ENCODE peak calls at places on chromosomes 13 and 19, in ten cellular contexts. M is fibroblast of mammary gland, B is stomach, K is heart left ventricle, A is psoas muscle, U is nephron progenitor cell, R is uterus, N is cardiac fibroblast, G is HCT116, S is lower leg skin. O is an unnamed sample.
A peak's percentile ranks its signal among the peaks of the same experiment; 100 is the strongest.

GRCh38 chr13:22027561-22027960 is 356.7 kb downstream of the FGF9 start:
- DNase-seq in R (no peak), G (no peak), S (no peak), K (no peak), M (no peak), U (no peak), A (no peak), N (no peak), B (no peak), O (no peak)

GRCh38 chr19:15418112-15418587 is 638 bp downstream of the AKAP8L start:
- DNase-seq in S (no peak), U (no peak), K (peak; percentile 30), R (no peak), A (no peak), N (peak; percentile 18), G (no peak), B (no peak), M (peak; percentile 17), O (peak; percentile 29)

GRCh38 chr13:23579886-23580706 is 9.9 kb downstream of the TNFRSF19 start:
- DNase-seq in U (no peak), M (peak; percentile 17), A (no peak), G (no peak), N (no peak), K (no peak), B (no peak), R (no peak), S (no peak), O (no peak)

GRCh38 chr13:35731471-35731870 is 255.0 kb upstream of the MAB21L1 start:
- DNase-seq in N (no peak), B (no peak), K (no peak), R (no peak), U (no peak), G (no peak), M (no peak), A (no peak), S (no peak), O (no peak)

GRCh38 chr19:929523-930258 is 3.9 kb downstream of the ARID3A start:
- DNase-seq in B (no peak), S (no peak), G (no peak), U (no peak), K (no peak), A (no peak), M (no peak), N (no peak), R (peak; percentile 13), O (no peak)

GRCh38 chr13:38670627-38671026 is 16.2 kb upstream of the FREM2 start:
- DNase-seq in U (no peak), B (no peak), K (no peak), S (no peak), A (no peak), G (no peak), N (peak; percentile 82), M (peak; percentile 29), R (no peak), O (no peak)

GRCh38 chr13:77701305-77701704 is 3.8 kb downstream of the SLAIN1 start:
- DNase-seq in U (no peak), A (no peak), K (no peak), B (no peak), M (no peak), G (no peak), R (no peak), N (no peak), S (no peak), O (no peak)

GRCh38 chr13:89115307-89115706 is 1444.1 kb downstream of the SLITRK5 start:
- DNase-seq in K (no peak), S (no peak), G (no peak), B (no peak), R (no peak), A (no peak), N (no peak), U (no peak), M (no peak), O (no peak)

GRCh38 chr13:27821566-27821965 is 29.3 kb downstream of the GSX1 start:
- DNase-seq in R (no peak), S (peak; percentile 23), B (no peak), M (peak; percentile 7), N (no peak), G (no peak), A (no peak), U (no peak), K (no peak), O (no peak)

GRCh38 chr13:71454509-71454908 is 412.5 kb downstream of the DACH1 start:
- DNase-seq in A (no peak), R (no peak), S (no peak), K (no peak), G (no peak), B (no peak), N (no peak), U (no peak), M (no peak), O (no peak)

GRCh38 chr19:6233827-6234511 is 45.8 kb downstream of the MLLT1 start:
- DNase-seq in N (peak; percentile 44), G (no peak), M (peak; percentile 20), B (peak; percentile 76), K (peak; percentile 88), A (peak; percentile 56), R (peak; percentile 39), U (no peak), S (peak; percentile 89), O (no peak)

GRCh38 chr19:45249261-45250033 is 1.6 kb upstream of the MARK4 start:
- DNase-seq in K (no peak), B (no peak), M (no peak), A (no peak), R (no peak), N (no peak), S (no peak), G (no peak), U (no peak), O (no peak)

GRCh38 chr19:45468159-45468651 is 409 bp downstream of the FOSB start:
- DNase-seq in A (peak; percentile 40), G (no peak), S (peak; percentile 92), M (no peak), B (peak; percentile 35), N (no peak), K (no peak), R (peak; percentile 47), U (peak; percentile 49), O (peak; percentile 24)

GRCh38 chr19:39409207-39409885 is 2.7 kb downstream of the ZFP36 start:
- DNase-seq in M (peak; percentile 73), S (peak; percentile 98), A (peak; percentile 95), B (peak; percentile 97), U (peak; percentile 66), G (peak; percentile 90), R (peak; percentile 95), K (peak; percentile 95), N (no peak), O (peak; percentile 90)

GRCh38 chr19:50214699-50215543 is 11.5 kb downstream of the MYH14 start:
- DNase-seq in B (peak; percentile 93), S (peak; percentile 90), A (no peak), R (no peak), N (no peak), K (no peak), G (peak; percentile 52), M (no peak), U (peak; percentile 28), O (no peak)

GRCh38 chr13:33227927-33228644 is 57.5 kb downstream of the STARD13 start:
- DNase-seq in R (no peak), K (no peak), S (no peak), U (no peak), M (no peak), B (no peak), N (no peak), A (no peak), G (no peak), O (no peak)

GRCh38 chr19:51417107-51417806 is at the start of gene SIGLEC10:
- DNase-seq in N (no peak), M (peak; percentile 35), R (no peak), B (peak; percentile 37), G (no peak), A (peak; percentile 40), U (no peak), K (peak; percentile 56), S (peak; percentile 85), O (no peak)

GRCh38 chr19:9936151-9937000 is at the start of gene OLFM2:
- DNase-seq in A (peak; percentile 40), R (peak; percentile 54), B (no peak), U (peak; percentile 86), S (no peak), K (no peak), N (no peak), G (no peak), M (no peak), O (peak; percentile 36)

GRCh38 chr13:91045351-91046034 is 302.0 kb upstream of the MIR17HG start:
- DNase-seq in U (no peak), B (no peak), R (no peak), K (no peak), A (no peak), M (no peak), N (peak; percentile 6), G (peak; percentile 12), S (no peak), O (no peak)
- TF ChIP-seq CTCF in U (peak; percentile 55), B (no peak), R (no peak), K (no peak), A (no peak), M (peak; percentile 5), N (no peak), G (no peak), S (no peak), O (peak; percentile 19)

GRCh38 chr13:29140277-29140676 is 320.1 kb downstream of the MTUS2 start:
- DNase-seq in G (no peak), N (peak; percentile 79), A (no peak), K (peak; percentile 46), B (no peak), U (no peak), R (no peak), M (peak; percentile 1), S (no peak), O (no peak)
- TF ChIP-seq CTCF in G (no peak), N (no peak), A (no peak), K (no peak), B (no peak), U (no peak), R (no peak), M (no peak), S (no peak), O (no peak)

DNA sequence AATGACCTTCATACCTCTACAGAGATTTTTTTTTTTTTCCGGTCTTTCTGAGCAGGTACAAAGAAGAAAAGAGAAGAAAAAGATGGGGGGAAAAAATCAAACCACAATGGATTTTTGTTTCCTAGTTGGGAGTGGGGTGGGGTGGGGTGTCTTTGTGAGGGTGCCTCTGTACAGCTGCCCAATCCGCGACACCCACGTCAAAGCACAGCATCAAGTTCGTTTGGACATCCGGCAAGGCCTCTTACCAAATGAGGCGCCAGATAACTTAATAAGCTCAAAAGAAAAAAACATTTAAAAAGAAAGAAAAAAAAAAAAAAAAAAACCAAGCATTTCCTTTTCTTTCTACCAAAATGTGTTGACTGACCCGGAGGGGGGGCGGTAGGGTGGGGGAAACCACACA is 70.3 kb upstream of the NFIC start:
- DNase-seq in A (no peak), U (no peak), M (no peak), R (no peak), K (no peak), B (no peak), N (no peak), G (no peak), S (no peak), O (no peak)
- TF ChIP-seq CTCF in A (no peak), U (no peak), M (no peak), R (no peak), K (no peak), B (no peak), N (no peak), G (no peak), S (no peak), O (no peak)

GRCh38 chr19:34151439-34151838 is 20.9 kb upstream of the LSM14A start:
- DNase-seq in A (no peak), B (no peak), K (no peak), N (no peak), G (no peak), S (no peak), M (no peak), U (no peak), R (no peak), O (no peak)
- TF ChIP-seq CTCF in A (no peak), B (no peak), K (no peak), N (no peak), G (no peak), S (no peak), M (no peak), U (no peak), R (no peak), O (no peak)

O was measured in testis.